ENCODE peak calls at places on chromosomes 6 and 20, in four cellular contexts. F is heart right ventricle, S is AG10803, A is neural progenitor cell. Q is an unnamed sample.

GRCh38 chr6:119166024-119166782 is 87.7 kb upstream of the FAM184A start:
- DNase-seq in S (no peak), A (no peak), F (no peak), Q (no peak)

GRCh38 chr6:1136415-1136774 is 175.5 kb upstream of the FOXQ1 start:
- DNase-seq in S (peak; percentile 92), A (no peak), F (peak; percentile 9), Q (peak; percentile 93)

GRCh38 chr20:63108247-63108646 is 101.5 kb upstream of the BHLHE23 start:
- DNase-seq in A (no peak), F (no peak), S (no peak), Q (no peak)

GRCh38 chr6:105192707-105193465 is 13.1 kb upstream of the POPDC3 start:
- DNase-seq in A (no peak), F (no peak), S (peak; percentile 95), Q (peak; percentile 51)

GRCh38 chr6:145836170-145836569 is 21.6 kb upstream of the FBXO30 start:
- DNase-seq in F (no peak), A (no peak), S (peak; percentile 69), Q (peak; percentile 55)

GRCh38 chr6:4388675-4389074 is 253.3 kb upstream of the ECI2 start:
- DNase-seq in F (no peak), S (no peak), A (peak; percentile 48), Q (no peak)

GRCh38 chr6:80520195-80520594 is 413.7 kb downstream of the BCKDHB start:
- DNase-seq in F (no peak), A (no peak), S (peak; percentile 79), Q (peak; percentile 87)

GRCh38 chr20:6381887-6382286 is 259.1 kb upstream of the FERMT1 start:
- DNase-seq in A (peak; percentile 75), F (no peak), S (no peak), Q (peak; percentile 1)

GRCh38 chr20:36461600-36462439 is 79.5 kb upstream of the MYL9 start:
- DNase-seq in S (peak; percentile 59), F (peak; percentile 76), A (peak; percentile 83), Q (peak; percentile 41)

GRCh38 chr20:19903168-19903676 is 113.9 kb upstream of the NAA20 start:
- DNase-seq in F (peak; percentile 47), A (no peak), S (peak; percentile 28), Q (no peak)

GRCh38 chr6:168493976-168494375 is 53.0 kb downstream of the SMOC2 start:
- DNase-seq in A (no peak), S (no peak), F (no peak), Q (peak; percentile 53)

GRCh38 chr6:122381494-122382083 is 17.9 kb upstream of the HSF2 start:
- DNase-seq in F (peak; percentile 50), A (peak; percentile 83), S (peak; percentile 81), Q (peak; percentile 85)

GRCh38 chr20:14826926-14827325 is 489.5 kb upstream of the FLRT3 start:
- DNase-seq in S (no peak), F (no peak), A (no peak), Q (no peak)

GRCh38 chr6:157201083-157201482 is 122.2 kb downstream of the TMEM242 start:
- DNase-seq in F (no peak), S (no peak), A (no peak), Q (no peak)

GRCh38 chr6:134674562-134674961 is 275.3 kb downstream of the ALDH8A1 start:
- DNase-seq in F (no peak), A (peak; percentile 15), S (no peak), Q (no peak)

GRCh38 chr20:25309395-25310267 is 61.7 kb downstream of the PYGB start:
- DNase-seq in A (no peak), S (peak; percentile 86), F (no peak), Q (peak; percentile 74)

GRCh38 chr20:38805502-38805957 is at the start of gene PPP1R16B:
- DNase-seq in F (peak; percentile 62), S (no peak), A (peak; percentile 88), Q (no peak)

GRCh38 chr6:16973071-16973470 is 128.8 kb upstream of the STMND1 start:
- DNase-seq in F (no peak), A (no peak), S (no peak), Q (no peak)

GRCh38 chr20:1879369-1879768 is 15.8 kb upstream of the SIRPA start:
- DNase-seq in F (no peak), S (no peak), A (no peak), Q (no peak)

GRCh38 chr6:157823523-157824370 is 701 bp downstream of the SNX9 start:
- DNase-seq in S (peak; percentile 65), F (peak; percentile 66), A (peak; percentile 52), Q (peak; percentile 85)

GRCh38 chr6:18302561-18303439 is 38.5 kb upstream of the DEK start:
- DNase-seq in A (peak; percentile 38), S (peak; percentile 15), F (no peak), Q (peak; percentile 19)
- TF ChIP-seq CTCF in A (peak; percentile 44), S (peak; percentile 32), F (no peak), Q (no peak)

GRCh38 chr6:10425973-10426780 is 11.3 kb upstream of the TFAP2A start:
- DNase-seq in F (no peak), A (peak; percentile 73), S (peak; percentile 44), Q (no peak)

GRCh38 chr6:10422282-10423034 is 7.6 kb upstream of the TFAP2A start:
- DNase-seq in A (no peak), S (no peak), F (no peak), Q (no peak)

GRCh38 chr6:10425177-10425972 is 10.5 kb upstream of the TFAP2A start:
- DNase-seq in A (peak; percentile 54), F (no peak), S (no peak), Q (no peak)

GRCh38 chr6:10421508-10422281 is 6.8 kb upstream of the TFAP2A start:
- DNase-seq in F (no peak), A (no peak), S (no peak), Q (no peak)

DNA sequence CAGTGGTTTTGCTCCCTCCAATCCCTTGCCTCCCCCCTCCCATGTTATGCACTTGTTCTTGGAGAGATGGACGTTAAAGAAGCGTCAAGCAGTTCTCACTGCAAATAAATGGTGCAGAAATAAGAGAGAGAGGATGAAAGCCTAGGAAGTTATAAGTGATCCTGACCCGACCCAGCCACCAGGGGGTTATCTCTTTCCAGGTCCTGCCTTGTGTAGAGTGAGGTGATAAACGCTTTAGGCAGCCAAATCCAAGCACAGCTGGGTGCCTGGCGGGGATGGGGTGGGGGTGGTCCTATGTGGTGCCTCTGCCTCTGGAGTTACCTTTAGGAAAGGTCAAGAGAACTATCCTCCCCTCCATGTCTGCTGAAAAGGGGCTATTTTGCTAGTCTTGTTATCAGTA is 9.1 kb upstream of the TFAP2A start:
- DNase-seq in A (no peak), S (no peak), F (no peak), Q (no peak)
- TF ChIP-seq CTCF in A (peak; percentile 43), S (peak; percentile 30), F (no peak), Q (peak; percentile 18)

GRCh38 chr20:10076126-10077080 is 41.6 kb downstream of the ANKEF1 start:
- DNase-seq in A (no peak), S (no peak), F (no peak), Q (peak; percentile 35)

GRCh38 chr20:10075606-10076005 is 40.8 kb downstream of the ANKEF1 start:
- DNase-seq in S (no peak), A (no peak), F (no peak), Q (no peak)

GRCh38 chr20:10077886-10078285 is 43.1 kb downstream of the ANKEF1 start:
- DNase-seq in S (no peak), A (no peak), F (no peak), Q (no peak)

GRCh38 chr20:10078403-10078802 is 43.6 kb downstream of the ANKEF1 start:
- DNase-seq in F (no peak), S (no peak), A (no peak), Q (no peak)

GRCh38 chr20:10077081-10077471 is 42.3 kb downstream of the ANKEF1 start:
- DNase-seq in S (no peak), A (peak; percentile 36), F (no peak), Q (no peak)
- TF ChIP-seq CTCF in S (peak; percentile 12), A (peak; percentile 70), F (peak; percentile 15), Q (peak; percentile 13)

DNA sequence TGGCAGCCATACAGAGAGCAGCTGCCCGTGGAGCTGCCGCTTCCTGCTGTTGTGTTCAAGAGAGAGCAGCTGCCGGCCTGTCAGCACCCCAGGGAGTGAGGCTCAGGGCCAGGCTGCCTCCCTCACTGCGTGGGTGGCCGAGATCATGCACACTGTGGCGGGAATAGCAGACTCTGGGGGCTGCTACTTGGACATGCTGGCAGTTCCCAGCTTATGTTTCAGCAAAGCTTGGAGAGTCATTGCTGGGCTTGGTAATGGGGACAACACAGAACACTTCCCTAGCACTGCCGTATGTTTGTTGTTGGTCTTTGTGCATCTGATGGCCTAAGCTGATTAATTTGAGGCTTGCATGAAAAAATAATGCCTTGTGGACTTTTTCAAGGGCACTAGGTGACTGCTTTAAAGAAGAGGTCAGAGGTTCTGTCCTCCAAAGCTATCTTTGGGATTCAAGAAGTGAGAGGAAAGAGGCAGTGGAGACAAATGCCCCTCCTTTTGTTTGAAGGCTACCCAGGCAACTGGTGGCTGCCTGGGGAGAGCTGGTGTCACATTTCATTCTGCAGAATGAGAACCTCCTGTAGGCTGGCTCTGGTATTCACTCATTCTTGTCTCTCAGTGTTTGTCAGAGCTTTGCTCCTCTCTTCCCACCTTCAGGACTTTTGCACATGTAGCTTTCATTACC is 18.8 kb downstream of the MRAP2 start:
- DNase-seq in F (peak; percentile 66), A (peak; percentile 86), S (peak; percentile 45), Q (peak; percentile 53)
- TF ChIP-seq CTCF in F (no peak), A (peak; percentile 10), S (peak; percentile 29), Q (no peak)

DNA sequence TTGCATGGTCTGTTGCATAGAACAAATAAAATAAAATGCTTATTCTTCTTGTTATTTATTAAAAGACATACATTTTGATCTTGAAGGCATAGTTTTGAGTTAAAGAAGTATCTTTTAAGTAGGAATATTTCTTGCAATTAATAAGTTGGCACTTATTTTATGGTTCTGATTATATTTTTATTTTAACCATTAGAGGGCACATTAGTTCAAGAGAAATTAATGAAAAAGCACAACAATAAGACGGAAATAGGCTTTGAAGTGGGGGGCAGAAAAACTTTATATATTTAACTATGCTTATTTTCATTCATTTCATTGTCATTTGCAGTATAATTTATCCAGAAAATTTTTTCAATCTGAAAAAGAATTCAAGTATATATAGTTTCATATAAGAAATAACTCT is 44.2 kb upstream of the MAP3K7 start:
- DNase-seq in S (no peak), A (no peak), F (no peak), Q (no peak)
- TF ChIP-seq CTCF in S (no peak), A (no peak), F (no peak), Q (no peak)

GRCh38 chr6:156175433-156175832 is 601.7 kb upstream of the ARID1B start:
- DNase-seq in F (no peak), A (no peak), S (no peak), Q (no peak)

GRCh38 chr6:156174026-156174880 is 602.9 kb upstream of the ARID1B start:
- DNase-seq in S (no peak), F (no peak), A (no peak), Q (no peak)

DNA sequence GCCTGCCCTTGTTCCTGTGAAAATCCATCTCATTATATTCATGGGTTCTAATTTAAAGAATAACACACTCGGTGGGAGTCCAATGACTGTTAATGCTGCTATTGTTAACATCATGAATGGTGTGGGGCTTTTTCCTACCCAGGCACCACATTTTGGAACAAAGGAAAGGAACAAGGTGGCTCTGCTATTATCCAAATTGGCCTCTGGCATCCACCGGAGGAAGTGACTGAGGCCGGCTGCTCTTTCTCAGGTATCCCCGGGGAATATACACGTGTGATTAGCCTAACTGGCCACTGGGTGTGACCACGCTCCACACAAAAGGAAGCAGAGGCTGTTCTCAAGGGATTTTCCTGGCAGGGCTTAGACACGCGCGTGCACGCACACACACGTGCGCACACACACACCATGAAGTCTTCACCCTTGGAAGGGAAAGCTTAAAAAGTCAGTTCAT is 601.2 kb upstream of the ARID1B start:
- DNase-seq in F (peak; percentile 75), S (no peak), A (peak; percentile 88), Q (no peak)
- TF ChIP-seq CTCF in F (peak; percentile 12), S (no peak), A (peak; percentile 61), Q (no peak)